ENCODE peak calls at places on chromosome 11, in nine cellular contexts. T is AG04450; X is ascending aorta; I is stomach; K is CD4-positive, alpha-beta T cell; M is PC-3; N is foreskin keratinocyte; B is cardiac muscle cell; P is fibroblast of lung. A is an unnamed sample. For H3K27me3, the result is how much of the 10 kb centered on the place peaks cover.

GRCh38 chr11:62071408-62071807 is 52.4 kb upstream of the INCENP start:
- DNase-seq in P (no peak), T (no peak), M (no peak), X (no peak), B (no peak), N (no peak), K (no peak), I (no peak), A (no peak)

GRCh38 chr11:35553831-35554230 is 28.4 kb upstream of the PAMR1 start:
- DNase-seq in N (no peak), X (no peak), B (peak), K (no peak), T (peak), P (peak), I (no peak), M (peak), A (peak)

GRCh38 chr11:63558459-63559157 is 4.6 kb downstream of the PLAAT2 start:
- DNase-seq in T (no peak), N (no peak), X (no peak), M (no peak), B (no peak), P (no peak), K (no peak), I (no peak), A (no peak)

GRCh38 chr11:69326622-69327219 is 32.8 kb downstream of the MYEOV start:
- DNase-seq in K (no peak), T (no peak), X (peak), B (no peak), N (no peak), I (peak), M (no peak), P (no peak), A (no peak)

GRCh38 chr11:96187779-96188624 is 155.0 kb downstream of the MAML2 start:
- DNase-seq in N (no peak), B (peak), P (peak), X (peak), M (peak), I (no peak), K (no peak), T (no peak), A (peak)

GRCh38 chr11:12164061-12165014 is 53.9 kb downstream of the MICAL2 start:
- DNase-seq in B (peak), K (no peak), X (peak), T (no peak), M (peak), P (peak), N (peak), I (no peak), A (peak)

GRCh38 chr11:80393210-80393609 is 952.4 kb upstream of the TENM4 start:
- DNase-seq in N (no peak), X (no peak), I (no peak), T (no peak), P (no peak), B (no peak), K (no peak), M (no peak), A (no peak)

GRCh38 chr11:27233654-27234042 is 129.4 kb downstream of the CCDC34 start:
- DNase-seq in K (no peak), X (no peak), P (no peak), N (no peak), T (no peak), B (no peak), I (no peak), M (no peak), A (no peak)

GRCh38 chr11:124193221-124193945 is 10.2 kb downstream of the OR10D3 start:
- DNase-seq in M (no peak), B (no peak), X (no peak), K (no peak), N (no peak), T (no peak), P (no peak), I (no peak), A (no peak)

GRCh38 chr11:133271206-133271605 is 261.1 kb downstream of the OPCML start:
- DNase-seq in I (no peak), N (no peak), T (no peak), X (no peak), K (no peak), M (no peak), P (no peak), B (no peak), A (no peak)

GRCh38 chr11:9972917-9973504 is 309.1 kb downstream of the SWAP70 start:
- DNase-seq in P (peak), M (peak), N (no peak), B (peak), K (no peak), I (no peak), X (no peak), T (no peak), A (peak)

GRCh38 chr11:84922212-84922805 is 704.8 kb downstream of the DLG2 start:
- DNase-seq in I (no peak), B (no peak), N (no peak), T (no peak), M (no peak), X (no peak), P (no peak), K (no peak), A (no peak)

GRCh38 chr11:34564807-34565241 is 51.2 kb upstream of the ELF5 start:
- DNase-seq in P (peak), I (no peak), X (no peak), M (no peak), K (no peak), T (no peak), N (no peak), B (no peak), A (no peak)

GRCh38 chr11:34214961-34215805 is 109.8 kb downstream of the NAT10 start:
- DNase-seq in N (peak), P (peak), X (no peak), T (no peak), K (no peak), I (no peak), B (no peak), M (peak), A (peak)

GRCh38 chr11:128406365-128406706 is 181.0 kb downstream of the ETS1 start:
- DNase-seq in I (no peak), B (no peak), K (no peak), X (no peak), T (no peak), M (no peak), N (no peak), P (no peak), A (no peak)

GRCh38 chr11:133898031-133898769 is 52.9 kb upstream of the SPATA19 start:
- DNase-seq in N (no peak), M (no peak), T (no peak), K (no peak), B (no peak), P (no peak), X (peak), I (peak), A (no peak)

GRCh38 chr11:57392421-57393105 is 2.1 kb upstream of the PRG2 start:
- DNase-seq in N (no peak), M (no peak), I (no peak), X (no peak), P (no peak), B (no peak), T (no peak), K (no peak), A (no peak)

DNA sequence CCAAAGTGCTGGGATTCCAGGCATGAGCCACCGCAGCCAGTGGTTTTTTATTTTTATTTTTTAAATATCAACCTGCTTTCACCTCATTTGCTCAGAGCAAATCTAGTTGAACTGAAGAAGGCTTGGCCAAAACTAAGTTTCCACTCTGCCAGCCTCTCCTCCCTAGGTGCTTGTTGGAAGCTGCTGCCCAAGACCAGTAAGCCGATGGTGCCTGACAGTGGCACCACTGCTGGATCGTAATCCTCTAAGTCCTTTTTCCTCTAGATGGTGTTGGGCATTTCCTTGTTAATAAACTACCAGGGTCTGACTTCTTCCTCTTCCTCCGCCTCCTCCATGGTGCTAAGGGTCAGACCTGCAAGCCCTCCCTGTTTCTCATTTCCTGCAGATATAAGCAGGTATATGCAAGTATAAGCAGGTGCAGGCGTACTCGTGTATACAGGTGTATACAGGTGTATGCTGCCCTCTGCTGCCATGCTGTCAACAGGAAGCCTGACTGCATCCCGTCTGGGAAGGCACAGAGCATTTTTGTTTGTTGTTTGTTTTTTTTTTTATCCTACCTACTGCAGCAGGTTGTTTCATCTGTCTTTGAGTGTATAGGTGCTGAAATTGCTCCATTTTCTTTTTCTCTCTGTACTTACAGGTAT is 1.6 kb downstream of the NADSYN1 start:
- DNase-seq in X (no peak), P (no peak), T (no peak), K (peak), I (no peak), B (no peak), M (peak), N (no peak), A (peak)
- TF ChIP-seq CTCF in X (no peak), P (no peak), T (no peak), K (peak), I (peak), B (no peak), M (peak), N (peak), A (peak)

GRCh38 chr11:68064876-68065275 is 26.1 kb downstream of the TCIRG1 start:
- DNase-seq in K (no peak), T (no peak), N (no peak), X (no peak), M (no peak), P (no peak), B (no peak), I (peak), A (no peak)
- H3K27me3 ChIP-seq in K (under half), T (under half), N (under half), X (under half), M (under half), P (under half), B (under half), I (under half), A (under half)

GRCh38 chr11:127259118-127259517 is 258.5 kb upstream of the KIRREL3 start:
- DNase-seq in I (no peak), P (no peak), N (no peak), K (no peak), T (no peak), M (no peak), B (no peak), X (no peak), A (no peak)
- TF ChIP-seq CTCF in I (no peak), P (no peak), N (no peak), K (no peak), T (no peak), M (no peak), B (no peak), X (no peak), A (no peak)

DNA sequence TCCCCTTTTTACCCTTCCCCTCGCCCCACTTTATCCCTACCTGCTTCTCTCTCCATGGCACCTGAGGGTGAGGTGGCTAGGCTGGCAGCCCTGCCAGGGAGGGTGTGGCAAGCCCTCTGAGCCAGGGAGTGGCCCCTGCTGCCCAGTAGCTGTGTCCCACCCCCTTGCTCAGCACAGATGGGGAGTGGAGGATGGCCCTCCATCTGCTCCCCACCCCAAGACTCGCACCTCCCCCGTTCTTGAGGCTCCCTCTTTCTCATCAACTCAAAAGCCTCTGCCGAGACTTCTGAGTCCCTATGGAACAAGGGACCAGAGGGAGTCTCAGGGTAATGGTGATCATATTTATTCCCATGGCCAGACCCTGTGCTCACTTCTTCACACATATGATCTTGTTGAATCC is 1.7 kb downstream of the TMEM151A start:
- DNase-seq in M (no peak), T (no peak), I (no peak), B (no peak), P (no peak), K (no peak), N (no peak), X (no peak), A (no peak)
- H3K27me3 ChIP-seq in M (under half), T (under half), I (under half), B (under half), P (under half), K (under half), N (under half), X (under half), A (under half)

GRCh38 chr11:40688369-40688768 is 771.1 kb downstream of the LRRC4C start:
- DNase-seq in T (no peak), B (no peak), I (no peak), M (no peak), P (no peak), N (no peak), X (no peak), K (no peak), A (no peak)
- TF ChIP-seq CTCF in T (no peak), B (no peak), I (no peak), M (no peak), P (no peak), N (no peak), X (no peak), K (no peak), A (no peak)

DNA sequence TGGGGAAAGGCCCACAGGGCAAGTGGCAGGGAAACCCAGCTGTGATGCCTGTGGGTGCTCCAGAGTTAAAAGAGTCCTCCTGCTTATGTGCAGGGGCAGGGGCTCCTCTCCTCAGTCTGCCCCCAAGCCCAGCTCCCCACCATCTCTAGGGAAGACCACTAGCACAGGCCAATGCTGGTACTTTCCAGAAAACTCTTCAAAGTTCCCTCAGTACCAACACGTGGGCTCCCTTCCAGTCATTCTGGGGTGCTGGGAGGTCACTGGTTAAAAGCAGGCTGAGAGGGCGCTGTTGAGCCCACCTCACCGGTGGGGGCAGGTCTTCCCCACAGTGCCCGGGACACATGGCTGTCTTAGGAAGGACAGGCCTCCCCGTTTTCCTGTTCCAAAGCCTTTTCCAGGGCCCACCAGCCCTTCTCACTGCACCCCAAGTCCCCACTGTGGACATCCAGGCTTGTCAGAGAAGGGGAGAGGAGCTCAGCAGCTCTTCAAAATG is 154.6 kb downstream of the TRIM29 start:
- DNase-seq in K (no peak), B (no peak), I (no peak), X (no peak), T (no peak), N (no peak), P (no peak), M (no peak), A (no peak)
- H3K27me3 ChIP-seq in K (under half), B (under half), I (under half), X (under half), T (under half), N (under half), P (under half), M (half or more), A (under half)

GRCh38 chr11:3169235-3169951 is 4.3 kb upstream of the OSBPL5 start:
- DNase-seq in I (peak), N (no peak), P (peak), B (peak), K (no peak), M (peak), T (no peak), X (no peak), A (peak)

GRCh38 chr11:3167143-3168119 is 2.3 kb upstream of the OSBPL5 start:
- DNase-seq in P (no peak), N (no peak), I (no peak), T (no peak), B (no peak), K (no peak), X (no peak), M (no peak), A (no peak)

GRCh38 chr11:3171931-3172560 is 6.9 kb upstream of the OSBPL5 start:
- DNase-seq in T (no peak), P (no peak), N (no peak), B (no peak), X (no peak), M (no peak), I (no peak), K (no peak), A (no peak)

GRCh38 chr11:3170756-3171670 is 5.9 kb upstream of the OSBPL5 start:
- DNase-seq in T (no peak), P (no peak), K (no peak), B (no peak), X (no peak), M (no peak), N (no peak), I (no peak), A (no peak)

DNA sequence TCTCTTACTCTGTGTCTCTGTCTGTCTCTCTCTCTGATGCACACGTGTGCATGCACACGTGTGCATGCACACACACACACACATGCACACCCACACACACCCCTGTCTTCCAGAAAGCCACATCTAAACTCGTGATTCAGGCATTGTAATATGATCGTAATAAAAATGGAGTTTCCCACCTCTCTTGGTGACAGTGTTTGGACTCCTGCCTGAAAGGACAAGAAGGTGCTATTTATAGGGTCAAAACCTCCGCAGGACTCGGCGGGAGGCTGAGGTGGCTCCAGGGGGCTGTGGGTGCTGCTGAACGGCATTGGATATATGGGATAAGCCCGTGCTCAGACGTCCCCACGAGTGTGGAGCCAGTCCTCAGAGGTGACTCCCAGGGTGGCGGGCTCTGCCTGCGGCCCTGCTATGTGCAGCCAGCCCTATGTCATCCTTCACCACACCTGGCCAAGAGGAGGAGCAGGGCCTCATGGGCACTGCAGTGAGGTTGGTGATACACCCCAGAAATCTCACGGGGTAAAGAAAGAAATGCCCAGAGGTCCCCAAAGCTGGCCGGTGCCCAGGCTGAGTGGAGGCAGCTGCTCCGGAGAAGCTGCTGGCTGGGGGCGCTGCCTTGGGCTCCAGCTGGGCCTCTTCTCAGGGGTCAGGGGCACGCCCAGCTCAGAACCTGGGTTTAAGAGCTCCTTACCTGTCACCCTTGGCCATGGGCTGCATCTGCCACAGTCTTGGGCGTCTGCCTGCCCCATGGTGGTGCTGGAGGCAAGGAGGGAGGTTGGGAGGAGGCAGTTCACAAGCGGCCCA is 5.0 kb upstream of the OSBPL5 start:
- DNase-seq in N (no peak), P (no peak), K (no peak), T (no peak), X (no peak), B (no peak), M (peak), I (no peak), A (peak)
- TF ChIP-seq CTCF in N (no peak), P (no peak), K (no peak), T (no peak), X (no peak), B (no peak), M (no peak), I (no peak), A (no peak)

A was measured in bronchial epithelial cell.